ENCODE peak calls at places on chromosomes 1 and 21, in seven cellular contexts. L is AG10803, Y is epithelial cell of esophagus, K is nephron progenitor cell, Z is body of pancreas, D is GM13976, Q is Calu3. G is an unnamed sample.

GRCh38 chr1:206658264-206658980 is 23.1 kb downstream of the DYRK3 start:
- DNase-seq in Q (peak), K (peak), D (peak), Y (no peak), L (no peak), Z (no peak), G (peak)

GRCh38 chr1:172394811-172395210 is 25.7 kb upstream of the C1orf105 start:
- DNase-seq in Y (peak), Q (no peak), D (no peak), Z (no peak), L (peak), K (no peak), G (no peak)

GRCh38 chr1:243799908-243800307 is 50.1 kb downstream of the AKT3 start:
- DNase-seq in Z (no peak), L (peak), D (no peak), Q (no peak), Y (no peak), K (no peak), G (no peak)

GRCh38 chr1:8858888-8859706 is 19.4 kb downstream of the ENO1 start:
- DNase-seq in Z (peak), K (peak), Y (peak), D (peak), Q (peak), L (peak), G (peak)

GRCh38 chr1:78214334-78214733 is 168.6 kb downstream of the GIPC2 start:
- DNase-seq in Z (no peak), Q (no peak), Y (no peak), D (no peak), K (no peak), L (no peak), G (no peak)

GRCh38 chr21:25750085-25750484 is 15.3 kb downstream of the GABPA start:
- DNase-seq in L (no peak), D (no peak), Z (no peak), K (peak), Q (no peak), Y (no peak), G (peak)

GRCh38 chr1:147071142-147071541 is 101.1 kb downstream of the PRKAB2 start:
- DNase-seq in Y (no peak), L (no peak), K (no peak), Z (no peak), D (no peak), Q (no peak), G (no peak)

GRCh38 chr1:117886101-117886795 is 43.2 kb downstream of the GDAP2 start:
- DNase-seq in K (no peak), D (no peak), Z (no peak), Y (peak), L (peak), Q (no peak), G (no peak)

GRCh38 chr21:35658242-35658641 is 402.1 kb downstream of the SETD4 start:
- DNase-seq in K (no peak), Q (no peak), Z (no peak), Y (no peak), D (peak), L (peak), G (no peak)

GRCh38 chr1:53486395-53487026 is 27.3 kb downstream of the DMRTB1 start:
- DNase-seq in Y (no peak), L (no peak), K (no peak), Q (no peak), Z (no peak), D (no peak), G (no peak)

GRCh38 chr1:153908071-153908470 is 14.7 kb downstream of the GATAD2B start:
- DNase-seq in Z (no peak), Y (no peak), L (no peak), Q (no peak), D (no peak), K (no peak), G (no peak)

GRCh38 chr1:226722901-226723639 is 16.0 kb downstream of the ITPKB start:
- DNase-seq in K (no peak), Q (no peak), Y (no peak), D (no peak), L (no peak), Z (no peak), G (peak)

GRCh38 chr1:842816-843215 is 80.9 kb upstream of the SAMD11 start:
- DNase-seq in Q (no peak), Z (no peak), D (no peak), L (no peak), K (no peak), Y (no peak), G (peak)
- TF ChIP-seq CTCF in Q (no peak), Z (no peak), D (no peak), L (no peak), K (no peak), Y (no peak), G (no peak)

GRCh38 chr1:186680031-186681012 is at the start of gene PTGS2:
- DNase-seq in L (peak), D (peak), Z (peak), Y (peak), Q (peak), K (peak), G (peak)

GRCh38 chr1:186681806-186682205 is 1.6 kb upstream of the PTGS2 start:
- DNase-seq in L (peak), Q (no peak), D (no peak), K (no peak), Y (peak), Z (no peak), G (no peak)

GRCh38 chr1:186681136-186681535 is 913 bp upstream of the PTGS2 start:
- DNase-seq in Z (no peak), D (no peak), K (no peak), Y (no peak), Q (no peak), L (peak), G (no peak)

GRCh38 chr1:186683637-186684410 is 3.6 kb upstream of the PTGS2 start:
- DNase-seq in Q (no peak), Y (no peak), D (no peak), Z (no peak), K (no peak), L (no peak), G (no peak)

DNA sequence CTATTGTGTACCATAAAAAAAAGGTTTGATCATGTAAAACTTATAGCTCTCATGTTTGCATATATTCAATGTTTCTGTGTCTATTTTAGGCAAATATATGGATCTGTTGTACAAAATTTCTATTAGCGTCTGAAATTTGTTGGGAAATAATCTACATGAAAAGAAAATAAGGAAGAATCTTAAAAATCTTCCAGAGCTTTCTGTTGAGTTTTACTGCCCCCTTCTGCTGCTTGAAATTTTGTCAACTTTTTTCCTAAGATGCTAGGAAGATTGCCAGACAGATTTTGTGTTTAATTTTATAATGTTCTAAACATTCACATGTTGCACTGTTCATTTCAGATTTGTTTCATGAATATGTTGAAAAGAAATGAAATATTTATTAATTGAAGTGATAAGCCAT is 2.5 kb upstream of the PTGS2 start:
- DNase-seq in Y (peak), D (no peak), Q (no peak), Z (no peak), K (no peak), L (peak), G (no peak)
- TF ChIP-seq CTCF in Y (peak), D (no peak), Q (peak), Z (no peak), K (no peak), L (peak), G (no peak)

GRCh38 chr21:14115646-14116045 is 95.1 kb downstream of the LIPI start:
- DNase-seq in Y (no peak), Q (no peak), K (no peak), Z (no peak), D (no peak), L (no peak), G (no peak)

GRCh38 chr21:14120091-14120734 is 90.5 kb downstream of the LIPI start:
- DNase-seq in Z (peak), K (peak), Q (no peak), L (peak), Y (peak), D (peak), G (peak)

GRCh38 chr21:14121719-14122118 is 89.0 kb downstream of the LIPI start:
- DNase-seq in Z (no peak), D (no peak), K (no peak), L (no peak), Q (no peak), Y (no peak), G (no peak)

GRCh38 chr21:14116080-14116481 is 94.7 kb downstream of the LIPI start:
- DNase-seq in K (no peak), L (no peak), Y (no peak), Z (no peak), D (peak), Q (no peak), G (no peak)

GRCh38 chr21:14119038-14119437 is 91.7 kb downstream of the LIPI start:
- DNase-seq in K (no peak), Y (no peak), D (no peak), L (no peak), Q (no peak), Z (no peak), G (no peak)
- TF ChIP-seq CTCF in K (no peak), Y (no peak), D (no peak), L (no peak), Q (no peak), Z (no peak), G (no peak)

GRCh38 chr21:31099122-31099521 is 60.8 kb upstream of the KRTAP19-8 start:
- DNase-seq in K (no peak), Q (no peak), Y (no peak), Z (no peak), L (no peak), D (no peak), G (no peak)

GRCh38 chr21:31103571-31104265 is 65.4 kb upstream of the KRTAP19-8 start:
- DNase-seq in Y (no peak), K (no peak), L (no peak), Q (no peak), Z (no peak), D (no peak), G (no peak)

GRCh38 chr21:31103163-31103562 is 64.9 kb upstream of the KRTAP19-8 start:
- DNase-seq in D (no peak), K (no peak), L (no peak), Z (no peak), Q (no peak), Y (no peak), G (no peak)

GRCh38 chr21:31092867-31093266 is 54.6 kb upstream of the KRTAP19-8 start:
- DNase-seq in Y (no peak), Z (no peak), L (no peak), K (no peak), Q (no peak), D (no peak), G (no peak)

DNA sequence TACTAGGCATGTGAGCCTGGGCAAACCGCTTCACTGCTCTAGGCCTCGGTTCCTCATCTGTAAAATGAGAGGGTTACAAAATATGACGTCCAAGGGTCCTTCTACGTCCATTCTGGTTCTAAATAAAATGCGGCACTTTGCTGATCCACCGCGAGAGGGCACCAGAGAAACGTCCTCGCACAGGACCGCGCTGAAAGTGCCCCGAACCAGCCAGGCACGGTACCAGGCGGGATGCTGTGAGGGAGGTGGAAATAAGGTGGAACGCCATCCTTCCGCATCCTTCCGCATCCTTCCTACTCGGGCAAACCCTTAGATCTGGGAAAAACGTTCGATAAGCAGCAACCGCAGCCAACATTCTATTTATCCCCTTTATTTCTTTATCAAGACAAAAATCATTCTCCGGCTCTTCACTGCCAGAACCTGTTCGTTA is 60.3 kb upstream of the KRTAP19-8 start:
- DNase-seq in Y (peak), K (peak), Z (peak), Q (peak), D (peak), L (peak), G (peak)
- TF ChIP-seq CTCF in Y (peak), K (peak), Z (peak), Q (peak), D (peak), L (peak), G (peak)

GRCh38 chr1:29682171-29682917 is 446.0 kb downstream of the PTPRU start:
- DNase-seq in K (no peak), Y (no peak), Q (no peak), Z (no peak), D (no peak), L (no peak), G (no peak)
- TF ChIP-seq CTCF in K (no peak), Y (no peak), Q (no peak), Z (no peak), D (no peak), L (no peak), G (no peak)

G was measured in activated CD8-positive, alpha-beta T cell treated with anti-CD3 and anti-CD28 coated beads for 36 hours.